ENCODE peak calls at places on chromosomes 11 and 22, in six cellular contexts. A, P, N, G, J and Y are unnamed samples.

GRCh38 chr11:3127706-3128355 is 37.3 kb downstream of the OSBPL5 start:
- DNase-seq in N (no peak), G (no peak), P (no peak), A (no peak), J (no peak), Y (no peak)

GRCh38 chr22:48572951-48573350 is 1254.7 kb downstream of the BRD1 start:
- DNase-seq in A (no peak), P (no peak), G (no peak), N (no peak), J (no peak), Y (no peak)

GRCh38 chr11:47396049-47396320 is 12.4 kb upstream of the SLC39A13 start:
- DNase-seq in P (no peak), G (no peak), J (no peak), A (no peak), N (no peak), Y (no peak)

GRCh38 chr11:133302056-133302455 is 230.2 kb downstream of the OPCML start:
- DNase-seq in A (no peak), J (no peak), N (no peak), P (no peak), G (no peak), Y (no peak)

GRCh38 chr22:45328822-45329535 is 19.2 kb downstream of the FAM118A start:
- DNase-seq in A (no peak), G (no peak), J (no peak), N (no peak), P (no peak), Y (no peak)

GRCh38 chr22:39528681-39529486 is 3.7 kb downstream of the RPS19BP1 start:
- DNase-seq in G (peak), N (peak), A (peak), P (peak), J (peak), Y (peak)

GRCh38 chr11:23679041-23679440 is 817.8 kb upstream of the LUZP2 start:
- DNase-seq in J (no peak), P (no peak), N (no peak), G (no peak), A (no peak), Y (no peak)

GRCh38 chr22:30890689-30891442 is 77.7 kb downstream of the MORC2 start:
- DNase-seq in J (peak), P (peak), N (peak), G (peak), A (no peak), Y (peak)

GRCh38 chr11:104992781-104993180 is 24.4 kb upstream of the CASP4 start:
- DNase-seq in J (no peak), A (no peak), P (no peak), G (no peak), N (no peak), Y (no peak)

GRCh38 chr22:18056161-18056666 is 21.6 kb upstream of the PEX26 start:
- DNase-seq in J (peak), P (no peak), G (no peak), A (peak), N (no peak), Y (no peak)

GRCh38 chr11:72061739-72062396 is 18.5 kb downstream of the NUMA1 start:
- DNase-seq in A (no peak), J (no peak), P (no peak), G (no peak), N (no peak), Y (no peak)

GRCh38 chr11:116700586-116701220 is 72.1 kb downstream of the BUD13 start:
- DNase-seq in N (no peak), A (no peak), G (no peak), P (peak), J (no peak), Y (peak)

GRCh38 chr22:37496651-37497599 is 10.7 kb upstream of the MFNG start:
- DNase-seq in A (peak), J (peak), G (peak), N (no peak), P (no peak), Y (no peak)

GRCh38 chr11:109426442-109426841 is 4.5 kb downstream of the C11orf87 start:
- DNase-seq in J (no peak), P (no peak), A (no peak), G (no peak), N (no peak), Y (no peak)

GRCh38 chr22:25013634-25014033 is 61.1 kb downstream of the KIAA1671 start:
- DNase-seq in J (no peak), G (no peak), N (no peak), A (no peak), P (no peak), Y (no peak)

GRCh38 chr11:125207866-125208425 is 43.4 kb downstream of the PKNOX2 start:
- DNase-seq in N (no peak), A (no peak), G (peak), J (no peak), P (no peak), Y (no peak)

GRCh38 chr11:125174686-125175085 is 10.1 kb downstream of the PKNOX2 start:
- DNase-seq in J (no peak), G (no peak), P (no peak), N (no peak), A (no peak), Y (no peak)

DNA sequence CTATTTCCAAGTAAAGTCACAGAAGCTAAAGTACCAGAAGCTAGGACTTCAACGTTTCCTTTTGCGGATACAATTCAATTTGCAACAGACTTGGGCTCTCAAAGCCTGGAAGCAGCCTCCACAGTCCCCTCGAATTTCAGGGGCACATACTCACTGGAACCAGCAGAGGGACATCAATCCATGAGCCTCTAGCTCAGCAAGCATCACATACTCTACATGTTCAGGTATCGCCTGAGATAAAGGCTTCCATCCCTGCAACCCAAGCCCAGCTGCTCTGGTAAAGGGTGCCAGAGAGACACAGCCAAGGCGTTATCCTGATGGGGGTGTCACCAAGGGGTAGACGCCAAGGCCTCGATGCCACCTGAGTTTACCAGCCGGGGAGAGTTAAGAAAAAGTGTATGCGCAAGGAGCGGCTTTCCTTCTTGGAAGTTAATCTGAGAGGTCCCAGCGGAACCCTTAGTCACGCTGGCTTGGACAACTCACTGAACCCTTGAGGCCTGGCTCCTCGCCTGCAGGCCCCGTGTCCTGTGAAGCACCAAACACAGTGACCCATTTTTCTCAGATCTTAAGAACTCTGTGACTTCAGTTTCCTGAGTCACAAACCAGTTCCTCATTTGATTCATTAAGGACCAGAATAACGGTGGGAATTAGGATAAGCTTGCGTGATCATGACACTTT is 13.0 kb downstream of the LTO1 start:
- DNase-seq in N (no peak), G (no peak), J (no peak), P (no peak), A (no peak), Y (no peak)
- TF ChIP-seq CTCF in N (peak), G (peak), J (peak), P (peak), A (peak), Y (peak)

DNA sequence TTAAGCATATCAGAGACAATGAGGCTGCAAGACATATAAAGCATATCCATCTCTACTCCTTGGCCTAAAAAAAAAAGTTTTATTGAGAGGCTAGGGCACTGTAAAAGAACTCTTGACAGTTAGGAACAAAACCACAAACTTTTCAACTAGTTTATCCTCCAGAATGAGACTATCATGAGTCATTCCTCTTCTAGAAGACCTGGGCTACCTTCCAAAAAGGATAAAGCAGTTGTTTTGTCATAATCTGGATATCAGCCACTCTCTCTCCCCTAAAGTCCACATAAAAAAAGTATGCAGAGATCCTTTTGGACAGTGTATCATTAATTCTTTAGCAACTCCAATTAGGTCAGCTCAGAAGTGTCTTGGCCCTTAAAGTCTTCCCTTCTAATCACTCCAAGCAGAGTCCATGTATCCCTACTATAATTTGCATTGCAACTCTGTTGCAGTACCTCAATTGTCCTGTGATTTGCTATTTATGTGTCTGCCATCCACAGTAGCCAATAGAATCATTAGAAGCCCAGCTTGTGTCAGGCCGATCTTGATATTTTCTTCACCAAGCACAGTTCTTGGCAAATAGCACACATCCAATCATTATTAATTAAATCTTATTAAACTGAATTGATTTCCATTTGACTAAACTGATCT is 10.4 kb downstream of the OR51T1 start:
- DNase-seq in N (no peak), G (peak), P (no peak), A (no peak), J (peak), Y (no peak)
- TF ChIP-seq CTCF in N (peak), G (peak), P (peak), A (no peak), J (no peak), Y (no peak)

GRCh38 chr11:59106363-59107336 is at the start of gene FAM111B:
- DNase-seq in G (peak), P (peak), N (peak), A (peak), J (peak), Y (peak)

GRCh38 chr11:59097113-59097708 is 9.8 kb upstream of the FAM111B start:
- DNase-seq in A (peak), J (peak), G (peak), P (no peak), N (peak), Y (no peak)

GRCh38 chr11:59102259-59102765 is 4.7 kb upstream of the FAM111B start:
- DNase-seq in J (no peak), G (peak), N (peak), A (no peak), P (peak), Y (no peak)
- TF ChIP-seq CTCF in J (peak), G (peak), N (peak), A (peak), P (peak), Y (peak)

GRCh38 chr11:14623036-14623435 is 20.6 kb upstream of the PDE3B start:
- DNase-seq in N (no peak), A (no peak), J (no peak), P (no peak), G (no peak), Y (no peak)
- TF ChIP-seq CTCF in N (no peak), A (no peak), J (no peak), P (no peak), G (no peak), Y (no peak)

DNA sequence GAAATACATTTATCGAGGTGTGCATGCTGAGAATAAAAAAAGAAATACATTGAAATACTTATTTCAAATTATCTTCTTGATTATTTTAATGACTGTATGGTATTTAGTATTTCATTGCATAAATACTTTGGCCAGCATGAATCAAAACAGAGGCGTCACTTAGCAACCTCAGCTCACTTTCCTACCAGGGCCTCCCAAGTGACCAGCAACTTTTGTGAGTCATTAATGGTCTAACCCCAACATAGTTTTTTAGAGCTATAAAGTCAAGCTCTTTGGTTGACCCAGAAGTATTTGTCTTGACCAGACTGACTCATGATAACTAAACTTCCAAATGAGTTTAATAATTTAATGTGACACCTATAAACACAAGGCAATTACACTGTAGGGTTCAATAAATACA is 28.0 kb upstream of the RBMXL2 start:
- DNase-seq in J (peak), N (no peak), P (no peak), G (peak), A (peak), Y (no peak)
- TF ChIP-seq CTCF in J (no peak), N (no peak), P (no peak), G (no peak), A (no peak), Y (no peak)

GRCh38 chr22:50621491-50621880 is 6.5 kb downstream of the ARSA start:
- DNase-seq in P (no peak), J (no peak), N (no peak), G (no peak), A (no peak), Y (no peak)

GRCh38 chr22:50621948-50622722 is 5.8 kb downstream of the ARSA start:
- DNase-seq in P (no peak), J (no peak), N (no peak), A (no peak), G (no peak), Y (no peak)

GRCh38 chr22:50624347-50625130 is 3.4 kb downstream of the ARSA start:
- DNase-seq in G (no peak), J (no peak), N (no peak), A (no peak), P (no peak), Y (no peak)

GRCh38 chr22:50622723-50623327 is 5.1 kb downstream of the ARSA start:
- DNase-seq in G (no peak), P (no peak), J (no peak), A (no peak), N (no peak), Y (no peak)

DNA sequence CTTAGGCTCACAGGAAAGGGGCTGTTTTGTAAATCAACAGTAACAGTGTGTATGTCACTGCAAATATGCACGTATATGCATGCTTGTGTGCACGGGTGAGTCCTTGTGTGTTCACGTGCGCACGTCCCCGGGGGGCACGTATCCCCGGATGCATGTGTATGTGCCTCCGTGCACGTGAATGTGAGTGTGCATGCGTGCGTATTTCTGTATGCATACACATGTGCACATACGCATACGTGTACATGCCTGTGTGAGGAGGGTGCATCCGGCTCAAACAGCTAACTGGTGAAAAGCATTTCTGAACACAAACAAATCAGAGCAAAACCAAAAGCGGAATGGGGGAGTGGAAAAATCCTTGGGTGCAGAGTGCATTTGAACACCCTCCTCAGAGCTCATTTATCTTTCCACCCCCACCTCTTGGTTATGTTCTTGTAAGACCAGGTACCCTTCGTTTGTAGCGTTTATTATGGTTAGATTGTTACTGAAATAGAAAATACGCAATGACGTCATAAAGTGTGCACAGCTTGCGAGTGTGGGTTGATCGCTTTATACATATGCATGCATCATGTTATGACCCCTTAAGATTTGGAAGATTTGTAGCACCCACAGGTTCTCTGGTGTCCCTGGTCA is 7.0 kb downstream of the ARSA start:
- DNase-seq in A (no peak), G (no peak), P (no peak), N (no peak), J (no peak), Y (no peak)
- TF ChIP-seq CTCF in A (no peak), G (no peak), P (no peak), N (no peak), J (no peak), Y (no peak)